ENCODE peak calls at places on chromosomes 7 and 10, in six cellular contexts. One of them, this sample, is unnamed.
A peak's percentile ranks its signal among the peaks of the same experiment; 100 is the strongest.

GRCh38 chr7:148773344-148773743 is 74.6 kb downstream of the CUL1 start:
- DNase-seq in HFFc6: no peak
- DNase-seq in stimulated activated CD4-positive, alpha-beta T cell treated with anti-CD3 and anti-CD28 coated beads, Interleukin-1b, Interleukin-23, amount 100 ng/mL, for 1 hour: no peak
- DNase-seq in naive thymus-derived CD8-positive, alpha-beta T cell: peak; percentile 3
- DNase-seq in vagina: no peak
- DNase-seq in occipital lobe: no peak
- DNase-seq in this sample: no peak

GRCh38 chr7:25622716-25623115 is 394.4 kb upstream of the NPVF start:
- DNase-seq in HFFc6: no peak
- DNase-seq in stimulated activated CD4-positive, alpha-beta T cell treated with anti-CD3 and anti-CD28 coated beads, Interleukin-1b, Interleukin-23, amount 100 ng/mL, for 1 hour: no peak
- DNase-seq in naive thymus-derived CD8-positive, alpha-beta T cell: no peak
- DNase-seq in vagina: no peak
- DNase-seq in occipital lobe: no peak
- DNase-seq in this sample: no peak

GRCh38 chr10:64091889-64092288 is 570.7 kb downstream of the REEP3 start:
- DNase-seq in HFFc6: no peak
- DNase-seq in stimulated activated CD4-positive, alpha-beta T cell treated with anti-CD3 and anti-CD28 coated beads, Interleukin-1b, Interleukin-23, amount 100 ng/mL, for 1 hour: no peak
- DNase-seq in naive thymus-derived CD8-positive, alpha-beta T cell: no peak
- DNase-seq in vagina: no peak
- DNase-seq in occipital lobe: no peak
- DNase-seq in this sample: no peak

GRCh38 chr10:132946806-132947530 is 4.6 kb upstream of the CFAP46 start:
- DNase-seq in HFFc6: no peak
- DNase-seq in stimulated activated CD4-positive, alpha-beta T cell treated with anti-CD3 and anti-CD28 coated beads, Interleukin-1b, Interleukin-23, amount 100 ng/mL, for 1 hour: no peak
- DNase-seq in naive thymus-derived CD8-positive, alpha-beta T cell: no peak
- DNase-seq in vagina: no peak
- DNase-seq in occipital lobe: no peak
- DNase-seq in this sample: no peak

GRCh38 chr10:14478639-14479038 is 147.9 kb upstream of the FRMD4A start:
- DNase-seq in HFFc6: peak; percentile 57
- DNase-seq in stimulated activated CD4-positive, alpha-beta T cell treated with anti-CD3 and anti-CD28 coated beads, Interleukin-1b, Interleukin-23, amount 100 ng/mL, for 1 hour: no peak
- DNase-seq in naive thymus-derived CD8-positive, alpha-beta T cell: no peak
- DNase-seq in vagina: no peak
- DNase-seq in occipital lobe: peak; percentile 49
- DNase-seq in this sample: no peak

GRCh38 chr10:4130685-4131084 is 345.7 kb upstream of the KLF6 start:
- DNase-seq in HFFc6: no peak
- DNase-seq in stimulated activated CD4-positive, alpha-beta T cell treated with anti-CD3 and anti-CD28 coated beads, Interleukin-1b, Interleukin-23, amount 100 ng/mL, for 1 hour: no peak
- DNase-seq in naive thymus-derived CD8-positive, alpha-beta T cell: no peak
- DNase-seq in vagina: no peak
- DNase-seq in occipital lobe: no peak
- DNase-seq in this sample: no peak

GRCh38 chr7:17991866-17992648 is 35.6 kb downstream of the PRPS1L1 start:
- DNase-seq in HFFc6: no peak
- DNase-seq in stimulated activated CD4-positive, alpha-beta T cell treated with anti-CD3 and anti-CD28 coated beads, Interleukin-1b, Interleukin-23, amount 100 ng/mL, for 1 hour: no peak
- DNase-seq in naive thymus-derived CD8-positive, alpha-beta T cell: no peak
- DNase-seq in vagina: no peak
- DNase-seq in occipital lobe: no peak
- DNase-seq in this sample: no peak

GRCh38 chr7:93851536-93851935 is 39.0 kb downstream of the TFPI2 start:
- DNase-seq in HFFc6: no peak
- DNase-seq in stimulated activated CD4-positive, alpha-beta T cell treated with anti-CD3 and anti-CD28 coated beads, Interleukin-1b, Interleukin-23, amount 100 ng/mL, for 1 hour: no peak
- DNase-seq in naive thymus-derived CD8-positive, alpha-beta T cell: no peak
- DNase-seq in vagina: no peak
- DNase-seq in occipital lobe: no peak
- DNase-seq in this sample: no peak

GRCh38 chr10:100184426-100185219 is 1.2 kb downstream of the ERLIN1 start:
- DNase-seq in HFFc6: peak; percentile 17
- DNase-seq in stimulated activated CD4-positive, alpha-beta T cell treated with anti-CD3 and anti-CD28 coated beads, Interleukin-1b, Interleukin-23, amount 100 ng/mL, for 1 hour: no peak
- DNase-seq in naive thymus-derived CD8-positive, alpha-beta T cell: no peak
- DNase-seq in vagina: no peak
- DNase-seq in occipital lobe: no peak
- DNase-seq in this sample: no peak

GRCh38 chr10:11547111-11547625 is 64.3 kb downstream of the USP6NL start:
- DNase-seq in HFFc6: peak; percentile 10
- DNase-seq in stimulated activated CD4-positive, alpha-beta T cell treated with anti-CD3 and anti-CD28 coated beads, Interleukin-1b, Interleukin-23, amount 100 ng/mL, for 1 hour: no peak
- DNase-seq in naive thymus-derived CD8-positive, alpha-beta T cell: no peak
- DNase-seq in vagina: no peak
- DNase-seq in occipital lobe: no peak
- DNase-seq in this sample: no peak

GRCh38 chr10:71761105-71761511 is 12.2 kb downstream of the VSIR start:
- DNase-seq in HFFc6: no peak
- DNase-seq in stimulated activated CD4-positive, alpha-beta T cell treated with anti-CD3 and anti-CD28 coated beads, Interleukin-1b, Interleukin-23, amount 100 ng/mL, for 1 hour: no peak
- DNase-seq in naive thymus-derived CD8-positive, alpha-beta T cell: no peak
- DNase-seq in vagina: no peak
- DNase-seq in occipital lobe: no peak
- DNase-seq in this sample: no peak

GRCh38 chr7:92631067-92631829 is 41.1 kb upstream of the FAM133B start:
- DNase-seq in HFFc6: no peak
- DNase-seq in stimulated activated CD4-positive, alpha-beta T cell treated with anti-CD3 and anti-CD28 coated beads, Interleukin-1b, Interleukin-23, amount 100 ng/mL, for 1 hour: no peak
- DNase-seq in naive thymus-derived CD8-positive, alpha-beta T cell: no peak
- DNase-seq in vagina: no peak
- DNase-seq in occipital lobe: no peak
- DNase-seq in this sample: no peak

GRCh38 chr7:151851160-151851751 is 25.7 kb downstream of the PRKAG2 start:
- DNase-seq in HFFc6: no peak
- DNase-seq in stimulated activated CD4-positive, alpha-beta T cell treated with anti-CD3 and anti-CD28 coated beads, Interleukin-1b, Interleukin-23, amount 100 ng/mL, for 1 hour: no peak
- DNase-seq in naive thymus-derived CD8-positive, alpha-beta T cell: no peak
- DNase-seq in vagina: no peak
- DNase-seq in occipital lobe: no peak
- DNase-seq in this sample: no peak

GRCh38 chr10:21317902-21318301 is 207.6 kb downstream of the SKIDA1 start:
- DNase-seq in HFFc6: peak; percentile 70
- DNase-seq in stimulated activated CD4-positive, alpha-beta T cell treated with anti-CD3 and anti-CD28 coated beads, Interleukin-1b, Interleukin-23, amount 100 ng/mL, for 1 hour: no peak
- DNase-seq in naive thymus-derived CD8-positive, alpha-beta T cell: no peak
- DNase-seq in vagina: no peak
- DNase-seq in occipital lobe: no peak
- DNase-seq in this sample: no peak

GRCh38 chr10:52066383-52066782 is 247.7 kb upstream of the DKK1 start:
- DNase-seq in HFFc6: no peak
- DNase-seq in stimulated activated CD4-positive, alpha-beta T cell treated with anti-CD3 and anti-CD28 coated beads, Interleukin-1b, Interleukin-23, amount 100 ng/mL, for 1 hour: no peak
- DNase-seq in naive thymus-derived CD8-positive, alpha-beta T cell: no peak
- DNase-seq in vagina: no peak
- DNase-seq in occipital lobe: no peak
- DNase-seq in this sample: no peak

GRCh38 chr7:125436220-125436619 is 506.6 kb upstream of the POT1 start:
- DNase-seq in HFFc6: no peak
- DNase-seq in stimulated activated CD4-positive, alpha-beta T cell treated with anti-CD3 and anti-CD28 coated beads, Interleukin-1b, Interleukin-23, amount 100 ng/mL, for 1 hour: no peak
- DNase-seq in naive thymus-derived CD8-positive, alpha-beta T cell: no peak
- DNase-seq in vagina: no peak
- DNase-seq in occipital lobe: no peak
- DNase-seq in this sample: no peak

GRCh38 chr10:98349508-98349922 is 65.5 kb downstream of the PYROXD2 start:
- DNase-seq in HFFc6: peak; percentile 98
- DNase-seq in stimulated activated CD4-positive, alpha-beta T cell treated with anti-CD3 and anti-CD28 coated beads, Interleukin-1b, Interleukin-23, amount 100 ng/mL, for 1 hour: no peak
- DNase-seq in naive thymus-derived CD8-positive, alpha-beta T cell: no peak
- DNase-seq in vagina: no peak
- DNase-seq in occipital lobe: no peak
- DNase-seq in this sample: no peak

GRCh38 chr7:27697861-27698430 is 35.3 kb upstream of the HIBADH start:
- DNase-seq in HFFc6: peak; percentile 30
- DNase-seq in stimulated activated CD4-positive, alpha-beta T cell treated with anti-CD3 and anti-CD28 coated beads, Interleukin-1b, Interleukin-23, amount 100 ng/mL, for 1 hour: no peak
- DNase-seq in naive thymus-derived CD8-positive, alpha-beta T cell: no peak
- DNase-seq in vagina: no peak
- DNase-seq in occipital lobe: no peak
- DNase-seq in this sample: no peak

GRCh38 chr10:123100030-123100762 is 35.6 kb upstream of the HMX3 start:
- DNase-seq in HFFc6: no peak
- DNase-seq in stimulated activated CD4-positive, alpha-beta T cell treated with anti-CD3 and anti-CD28 coated beads, Interleukin-1b, Interleukin-23, amount 100 ng/mL, for 1 hour: no peak
- DNase-seq in naive thymus-derived CD8-positive, alpha-beta T cell: no peak
- DNase-seq in vagina: no peak
- DNase-seq in occipital lobe: no peak
- DNase-seq in this sample: no peak

GRCh38 chr10:69086131-69086530 is 1.8 kb upstream of the SRGN start:
- DNase-seq in HFFc6: no peak
- DNase-seq in stimulated activated CD4-positive, alpha-beta T cell treated with anti-CD3 and anti-CD28 coated beads, Interleukin-1b, Interleukin-23, amount 100 ng/mL, for 1 hour: no peak
- DNase-seq in naive thymus-derived CD8-positive, alpha-beta T cell: no peak
- DNase-seq in vagina: no peak
- DNase-seq in occipital lobe: no peak
- DNase-seq in this sample: no peak

GRCh38 chr10:12777840-12778585 is 223.5 kb downstream of the CCDC3 start:
- DNase-seq in HFFc6: no peak
- DNase-seq in stimulated activated CD4-positive, alpha-beta T cell treated with anti-CD3 and anti-CD28 coated beads, Interleukin-1b, Interleukin-23, amount 100 ng/mL, for 1 hour: no peak
- DNase-seq in naive thymus-derived CD8-positive, alpha-beta T cell: no peak
- DNase-seq in vagina: no peak
- DNase-seq in occipital lobe: peak; percentile 34
- DNase-seq in this sample: no peak

GRCh38 chr10:132665946-132666732 is 119.8 kb downstream of the NKX6-2 start:
- DNase-seq in HFFc6: peak; percentile 92
- DNase-seq in stimulated activated CD4-positive, alpha-beta T cell treated with anti-CD3 and anti-CD28 coated beads, Interleukin-1b, Interleukin-23, amount 100 ng/mL, for 1 hour: no peak
- DNase-seq in naive thymus-derived CD8-positive, alpha-beta T cell: no peak
- DNase-seq in vagina: no peak
- DNase-seq in occipital lobe: no peak
- DNase-seq in this sample: no peak

GRCh38 chr10:80197972-80198591 is 7.3 kb downstream of the ANXA11 start:
- DNase-seq in HFFc6: no peak
- DNase-seq in stimulated activated CD4-positive, alpha-beta T cell treated with anti-CD3 and anti-CD28 coated beads, Interleukin-1b, Interleukin-23, amount 100 ng/mL, for 1 hour: no peak
- DNase-seq in naive thymus-derived CD8-positive, alpha-beta T cell: no peak
- DNase-seq in vagina: no peak
- DNase-seq in occipital lobe: peak; percentile 64
- DNase-seq in this sample: no peak

GRCh38 chr10:73875139-73875475 is 752 bp upstream of the CAMK2G start:
- DNase-seq in HFFc6: no peak
- DNase-seq in stimulated activated CD4-positive, alpha-beta T cell treated with anti-CD3 and anti-CD28 coated beads, Interleukin-1b, Interleukin-23, amount 100 ng/mL, for 1 hour: no peak
- DNase-seq in naive thymus-derived CD8-positive, alpha-beta T cell: peak; percentile 50
- DNase-seq in vagina: no peak
- DNase-seq in occipital lobe: no peak
- DNase-seq in this sample: no peak

GRCh38 chr7:90994601-90995000 is 269.6 kb upstream of the FZD1 start:
- DNase-seq in HFFc6: no peak
- DNase-seq in stimulated activated CD4-positive, alpha-beta T cell treated with anti-CD3 and anti-CD28 coated beads, Interleukin-1b, Interleukin-23, amount 100 ng/mL, for 1 hour: no peak
- DNase-seq in naive thymus-derived CD8-positive, alpha-beta T cell: no peak
- DNase-seq in vagina: no peak
- DNase-seq in occipital lobe: no peak
- DNase-seq in this sample: no peak

GRCh38 chr7:43586251-43586900 is 3.5 kb downstream of the STK17A start:
- DNase-seq in HFFc6: peak; percentile 77
- DNase-seq in stimulated activated CD4-positive, alpha-beta T cell treated with anti-CD3 and anti-CD28 coated beads, Interleukin-1b, Interleukin-23, amount 100 ng/mL, for 1 hour: no peak
- DNase-seq in naive thymus-derived CD8-positive, alpha-beta T cell: no peak
- DNase-seq in vagina: no peak
- DNase-seq in occipital lobe: no peak
- DNase-seq in this sample: no peak

GRCh38 chr7:129434846-129435318 is 650 bp downstream of the STRIP2 start:
- DNase-seq in HFFc6: no peak
- DNase-seq in stimulated activated CD4-positive, alpha-beta T cell treated with anti-CD3 and anti-CD28 coated beads, Interleukin-1b, Interleukin-23, amount 100 ng/mL, for 1 hour: no peak
- DNase-seq in naive thymus-derived CD8-positive, alpha-beta T cell: no peak
- DNase-seq in vagina: peak; percentile 84
- DNase-seq in occipital lobe: peak; percentile 8
- DNase-seq in this sample: no peak

GRCh38 chr10:11147723-11148122 is 130.1 kb downstream of the CELF2 start:
- DNase-seq in HFFc6: no peak
- DNase-seq in stimulated activated CD4-positive, alpha-beta T cell treated with anti-CD3 and anti-CD28 coated beads, Interleukin-1b, Interleukin-23, amount 100 ng/mL, for 1 hour: no peak
- DNase-seq in naive thymus-derived CD8-positive, alpha-beta T cell: peak; percentile 23
- DNase-seq in vagina: no peak
- DNase-seq in occipital lobe: no peak
- DNase-seq in this sample: no peak

GRCh38 chr7:27112960-27113949 is 10.8 kb upstream of the HOXA2 start:
- DNase-seq in HFFc6: no peak
- DNase-seq in stimulated activated CD4-positive, alpha-beta T cell treated with anti-CD3 and anti-CD28 coated beads, Interleukin-1b, Interleukin-23, amount 100 ng/mL, for 1 hour: no peak
- DNase-seq in naive thymus-derived CD8-positive, alpha-beta T cell: no peak
- DNase-seq in vagina: no peak
- DNase-seq in occipital lobe: no peak
- DNase-seq in this sample: no peak

GRCh38 chr10:95319239-95319638 is 28.4 kb upstream of the PDLIM1 start:
- DNase-seq in HFFc6: peak; percentile 22
- DNase-seq in stimulated activated CD4-positive, alpha-beta T cell treated with anti-CD3 and anti-CD28 coated beads, Interleukin-1b, Interleukin-23, amount 100 ng/mL, for 1 hour: no peak
- DNase-seq in naive thymus-derived CD8-positive, alpha-beta T cell: no peak
- DNase-seq in vagina: no peak
- DNase-seq in occipital lobe: no peak
- DNase-seq in this sample: no peak

GRCh38 chr7:157496426-157497275 is 159.8 kb downstream of the DNAJB6 start:
- DNase-seq in HFFc6: no peak
- DNase-seq in stimulated activated CD4-positive, alpha-beta T cell treated with anti-CD3 and anti-CD28 coated beads, Interleukin-1b, Interleukin-23, amount 100 ng/mL, for 1 hour: no peak
- DNase-seq in naive thymus-derived CD8-positive, alpha-beta T cell: no peak
- DNase-seq in vagina: no peak
- DNase-seq in occipital lobe: no peak
- DNase-seq in this sample: no peak

GRCh38 chr10:79948976-79949722 is at the start of gene SFTPD:
- DNase-seq in HFFc6: no peak
- DNase-seq in stimulated activated CD4-positive, alpha-beta T cell treated with anti-CD3 and anti-CD28 coated beads, Interleukin-1b, Interleukin-23, amount 100 ng/mL, for 1 hour: no peak
- DNase-seq in naive thymus-derived CD8-positive, alpha-beta T cell: no peak
- DNase-seq in vagina: peak; percentile 40
- DNase-seq in occipital lobe: no peak
- DNase-seq in this sample: no peak

GRCh38 chr10:100713049-100713858 is 32.1 kb upstream of the PAX2 start:
- DNase-seq in HFFc6: no peak
- DNase-seq in stimulated activated CD4-positive, alpha-beta T cell treated with anti-CD3 and anti-CD28 coated beads, Interleukin-1b, Interleukin-23, amount 100 ng/mL, for 1 hour: no peak
- DNase-seq in naive thymus-derived CD8-positive, alpha-beta T cell: no peak
- DNase-seq in vagina: no peak
- DNase-seq in occipital lobe: no peak
- DNase-seq in this sample: no peak

GRCh38 chr7:103447073-103447960 is 1.3 kb upstream of the SLC26A5 start:
- DNase-seq in HFFc6: peak; percentile 39
- DNase-seq in stimulated activated CD4-positive, alpha-beta T cell treated with anti-CD3 and anti-CD28 coated beads, Interleukin-1b, Interleukin-23, amount 100 ng/mL, for 1 hour: no peak
- DNase-seq in naive thymus-derived CD8-positive, alpha-beta T cell: no peak
- DNase-seq in vagina: no peak
- DNase-seq in occipital lobe: no peak
- DNase-seq in this sample: peak; percentile 8

GRCh38 chr7:139687980-139688632 is 89.7 kb downstream of the HIPK2 start:
- DNase-seq in HFFc6: no peak
- DNase-seq in stimulated activated CD4-positive, alpha-beta T cell treated with anti-CD3 and anti-CD28 coated beads, Interleukin-1b, Interleukin-23, amount 100 ng/mL, for 1 hour: no peak
- DNase-seq in naive thymus-derived CD8-positive, alpha-beta T cell: no peak
- DNase-seq in vagina: no peak
- DNase-seq in occipital lobe: peak; percentile 16
- DNase-seq in this sample: no peak

GRCh38 chr7:138752568-138753518 is 45.0 kb upstream of the TMEM213 start:
- DNase-seq in HFFc6: no peak
- DNase-seq in stimulated activated CD4-positive, alpha-beta T cell treated with anti-CD3 and anti-CD28 coated beads, Interleukin-1b, Interleukin-23, amount 100 ng/mL, for 1 hour: peak; percentile 49
- DNase-seq in naive thymus-derived CD8-positive, alpha-beta T cell: peak; percentile 96
- DNase-seq in vagina: no peak
- DNase-seq in occipital lobe: no peak
- DNase-seq in this sample: no peak

GRCh38 chr7:143375298-143376034 is 5.7 kb upstream of the ZYX start:
- DNase-seq in HFFc6: no peak
- DNase-seq in stimulated activated CD4-positive, alpha-beta T cell treated with anti-CD3 and anti-CD28 coated beads, Interleukin-1b, Interleukin-23, amount 100 ng/mL, for 1 hour: no peak
- DNase-seq in naive thymus-derived CD8-positive, alpha-beta T cell: peak; percentile 28
- DNase-seq in vagina: no peak
- DNase-seq in occipital lobe: no peak
- DNase-seq in this sample: no peak

GRCh38 chr10:116440330-116441030 is 12.8 kb downstream of the PNLIPRP3 start:
- DNase-seq in HFFc6: no peak
- DNase-seq in stimulated activated CD4-positive, alpha-beta T cell treated with anti-CD3 and anti-CD28 coated beads, Interleukin-1b, Interleukin-23, amount 100 ng/mL, for 1 hour: no peak
- DNase-seq in naive thymus-derived CD8-positive, alpha-beta T cell: no peak
- DNase-seq in vagina: no peak
- DNase-seq in occipital lobe: no peak
- DNase-seq in this sample: no peak

GRCh38 chr10:32114500-32114899 is 58.3 kb upstream of the KIF5B start:
- DNase-seq in HFFc6: no peak
- DNase-seq in stimulated activated CD4-positive, alpha-beta T cell treated with anti-CD3 and anti-CD28 coated beads, Interleukin-1b, Interleukin-23, amount 100 ng/mL, for 1 hour: no peak
- DNase-seq in naive thymus-derived CD8-positive, alpha-beta T cell: no peak
- DNase-seq in vagina: no peak
- DNase-seq in occipital lobe: no peak
- DNase-seq in this sample: no peak